ENCODE peak calls at places on chromosomes 4 and X, in five cellular contexts. P is right atrium auricular region, Y is stomach, G is right lobe of liver, R is mucosa of descending colon. Q is an unnamed sample. For H3K4me1, the result is how much of the 10 kb centered on the place peaks cover.

GRCh38 chrX:70479197-70479969 is 34.7 kb downstream of the DLG3 start:
- DNase-seq in P (no peak), Y (no peak), G (no peak), R (peak), Q (no peak)

GRCh38 chr4:24121395-24122175 is 231.7 kb upstream of the PPARGC1A start:
- DNase-seq in P (no peak), Y (no peak), G (no peak), R (no peak), Q (no peak)

GRCh38 chr4:176920694-176921093 is 128.0 kb upstream of the VEGFC start:
- DNase-seq in P (no peak), Y (no peak), G (no peak), R (no peak), Q (no peak)

GRCh38 chr4:57373971-57374370 is 263.8 kb upstream of the IGFBP7 start:
- DNase-seq in P (no peak), Y (no peak), G (no peak), R (no peak), Q (no peak)

GRCh38 chr4:88244821-88245579 is 39.4 kb downstream of the PPM1K start:
- DNase-seq in P (no peak), Y (no peak), G (no peak), R (peak), Q (no peak)

GRCh38 chrX:132415012-132415411 is 73.8 kb downstream of the MBNL3 start:
- DNase-seq in P (no peak), Y (no peak), G (no peak), R (no peak), Q (no peak)

GRCh38 chr4:185112104-185112503 is 31.0 kb upstream of the SLC25A4 start:
- DNase-seq in P (peak), Y (peak), G (no peak), R (no peak), Q (no peak)

GRCh38 chrX:9315086-9315485 is 149.8 kb upstream of the TBL1X start:
- DNase-seq in P (no peak), Y (no peak), G (no peak), R (no peak), Q (no peak)

GRCh38 chrX:67105758-67106116 is 438.1 kb upstream of the AR start:
- DNase-seq in P (no peak), Y (no peak), G (no peak), R (no peak), Q (no peak)

GRCh38 chr4:137471895-137472294 is 60.4 kb downstream of the PCDH18 start:
- DNase-seq in P (no peak), Y (no peak), G (no peak), R (no peak), Q (no peak)

GRCh38 chr4:14110407-14110806 is 482.9 kb upstream of the BOD1L1 start:
- DNase-seq in P (no peak), Y (no peak), G (no peak), R (no peak), Q (no peak)

GRCh38 chr4:173370130-173370476 is 651 bp upstream of the SAP30 start:
- DNase-seq in P (peak), Y (no peak), G (peak), R (no peak), Q (peak)

GRCh38 chrX:66015152-66015827 is 24.6 kb downstream of the VSIG4 start:
- DNase-seq in P (no peak), Y (no peak), G (peak), R (peak), Q (no peak)

GRCh38 chrX:80578518-80579105 is 158.4 kb downstream of the TENT5D start:
- DNase-seq in P (no peak), Y (no peak), G (no peak), R (no peak), Q (no peak)

GRCh38 chr4:83569967-83570366 is 34.1 kb downstream of the GPAT3 start:
- DNase-seq in P (no peak), Y (no peak), G (no peak), R (no peak), Q (no peak)

GRCh38 chr4:114922582-114922912 is 190.9 kb downstream of the NDST4 start:
- DNase-seq in P (no peak), Y (no peak), G (no peak), R (no peak), Q (no peak)

GRCh38 chr4:174277433-174277832 is 6.0 kb downstream of the FBXO8 start:
- DNase-seq in P (no peak), Y (no peak), G (no peak), R (no peak), Q (no peak)

GRCh38 chr4:7968262-7968896 is 28.7 kb upstream of the AFAP1 start:
- DNase-seq in P (no peak), Y (no peak), G (no peak), R (no peak), Q (no peak)

GRCh38 chr4:86615501-86615900 is 21.4 kb downstream of the PTPN13 start:
- DNase-seq in P (no peak), Y (no peak), G (no peak), R (no peak), Q (no peak)

GRCh38 chr4:86484241-86484640 is 109.9 kb upstream of the PTPN13 start:
- DNase-seq in P (no peak), Y (no peak), G (no peak), R (no peak), Q (no peak)

GRCh38 chr4:43853565-43854345 is 594.9 kb downstream of the KCTD8 start:
- DNase-seq in P (no peak), Y (no peak), G (no peak), R (no peak), Q (no peak)

GRCh38 chr4:41169256-41169655 is 45.1 kb downstream of the APBB2 start:
- DNase-seq in P (no peak), Y (no peak), G (no peak), R (no peak), Q (no peak)

GRCh38 chrX:22247169-22247568 is 25.5 kb upstream of the CBLL2 start:
- DNase-seq in P (no peak), Y (no peak), G (no peak), R (no peak), Q (no peak)

GRCh38 chr4:76373919-76374552 is 46.9 kb downstream of the CCDC158 start:
- DNase-seq in P (no peak), Y (no peak), G (peak), R (no peak), Q (no peak)

GRCh38 chr4:76197001-76197743 is 16.5 kb downstream of the SCARB2 start:
- DNase-seq in P (no peak), Y (no peak), G (no peak), R (no peak), Q (no peak)

GRCh38 chr4:68724922-68725321 is 54.5 kb upstream of the UGT2B15 start:
- DNase-seq in P (no peak), Y (no peak), G (no peak), R (no peak), Q (no peak)

GRCh38 chr4:40194602-40195161 is 2.1 kb upstream of the RHOH start:
- DNase-seq in P (no peak), Y (no peak), G (no peak), R (peak), Q (no peak)

GRCh38 chr4:16794816-16795445 is 103.5 kb downstream of the LDB2 start:
- DNase-seq in P (peak), Y (peak), G (peak), R (peak), Q (no peak)

GRCh38 chrX:130120746-130121504 is 10.6 kb upstream of the ELF4 start:
- DNase-seq in P (peak), Y (peak), G (peak), R (peak), Q (peak)

GRCh38 chrX:110964761-110965160 is 131.2 kb upstream of the PAK3 start:
- DNase-seq in P (no peak), Y (peak), G (no peak), R (no peak), Q (no peak)

DNA sequence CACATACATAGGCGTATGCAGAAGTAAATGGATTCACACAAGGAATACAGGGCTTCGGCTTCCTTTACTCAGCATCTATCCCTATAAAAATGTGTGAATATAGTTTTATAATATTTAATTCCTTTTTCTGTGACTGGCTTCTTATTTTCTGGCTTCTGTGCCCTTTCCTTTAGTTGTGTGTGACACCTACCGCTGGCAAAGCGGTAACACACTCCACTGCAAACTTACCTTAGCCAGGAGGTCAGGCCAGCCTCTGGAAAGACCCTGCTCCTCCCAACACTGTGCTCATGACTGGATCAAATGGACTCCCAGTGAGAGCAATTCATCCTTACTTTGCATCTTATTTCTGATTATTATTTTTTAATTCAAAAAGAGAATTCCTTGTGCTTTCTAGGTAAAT is 244.2 kb downstream of the ANK2 start:
- DNase-seq in P (no peak), Y (no peak), G (no peak), R (no peak), Q (no peak)
- H3K4me1 ChIP-seq in P (under half), Y (under half), G (under half), R (under half), Q (under half)

DNA sequence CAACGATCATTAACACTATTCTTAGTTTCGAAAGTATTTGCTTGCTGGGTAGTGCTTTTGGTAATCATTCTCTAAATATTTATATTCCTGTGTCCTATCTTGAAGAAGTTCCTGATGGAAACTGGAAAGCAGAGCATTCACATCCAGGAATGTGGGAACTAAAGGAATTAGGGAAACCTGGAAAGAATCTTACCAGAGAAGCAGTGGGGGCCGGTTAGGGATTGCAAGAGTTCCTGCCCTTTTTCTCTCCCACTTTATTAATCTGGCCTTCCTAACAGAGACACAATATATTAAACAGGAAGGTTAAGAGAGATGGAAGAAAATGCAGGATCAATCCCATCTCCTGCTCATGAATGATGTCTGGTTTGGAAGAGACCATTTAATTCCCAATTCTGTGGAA is 52.1 kb downstream of the C4orf51 start:
- DNase-seq in P (no peak), Y (no peak), G (no peak), R (no peak), Q (no peak)
- H3K4me3 ChIP-seq in P (peak), Y (peak), G (peak), R (no peak), Q (peak)

GRCh38 chrX:8189096-8189830 is 18.2 kb upstream of the VCX2 start:
- DNase-seq in P (no peak), Y (no peak), G (no peak), R (no peak), Q (no peak)

GRCh38 chrX:8190341-8190830 is 19.3 kb upstream of the VCX2 start:
- DNase-seq in P (no peak), Y (no peak), G (no peak), R (no peak), Q (no peak)

GRCh38 chrX:8192276-8192675 is 21.2 kb upstream of the VCX2 start:
- DNase-seq in P (no peak), Y (no peak), G (no peak), R (no peak), Q (no peak)

GRCh38 chrX:8191022-8191421 is 20.0 kb upstream of the VCX2 start:
- DNase-seq in P (no peak), Y (no peak), G (no peak), R (peak), Q (peak)

GRCh38 chrX:8194216-8194615 is 23.1 kb upstream of the VCX2 start:
- DNase-seq in P (no peak), Y (no peak), G (no peak), R (no peak), Q (no peak)
- H3K4me1 ChIP-seq in P (under half), Y (under half), G (under half), R (under half), Q (under half)

GRCh38 chrX:108732630-108733321 is 3.6 kb downstream of the IRS4 start:
- DNase-seq in P (no peak), Y (no peak), G (no peak), R (no peak), Q (no peak)
- H3K4me3 ChIP-seq in P (no peak), Y (peak), G (no peak), R (no peak), Q (no peak)

DNA sequence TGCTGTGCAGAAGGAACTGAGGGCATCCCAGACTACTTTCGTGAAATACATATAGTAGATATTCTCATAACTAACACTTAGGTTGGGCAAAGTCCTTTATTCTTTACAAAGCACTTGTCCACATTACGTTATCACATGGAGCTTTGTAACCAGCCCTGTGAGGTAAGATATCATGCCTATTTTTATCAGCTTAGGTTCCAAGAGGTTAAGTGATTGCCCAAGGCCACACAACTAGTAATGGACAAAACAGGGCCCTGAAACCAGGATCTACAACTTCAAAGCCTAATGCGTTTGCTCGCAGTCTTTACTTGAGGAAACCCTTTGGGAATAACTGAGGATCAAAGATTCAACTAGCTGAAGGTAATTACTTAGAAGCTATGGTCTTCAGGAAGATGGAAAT is 261.5 kb downstream of the GPC3 start:
- DNase-seq in P (no peak), Y (no peak), G (no peak), R (no peak), Q (no peak)
- H3K4me1 ChIP-seq in P (under half), Y (under half), G (under half), R (under half), Q (under half)

DNA sequence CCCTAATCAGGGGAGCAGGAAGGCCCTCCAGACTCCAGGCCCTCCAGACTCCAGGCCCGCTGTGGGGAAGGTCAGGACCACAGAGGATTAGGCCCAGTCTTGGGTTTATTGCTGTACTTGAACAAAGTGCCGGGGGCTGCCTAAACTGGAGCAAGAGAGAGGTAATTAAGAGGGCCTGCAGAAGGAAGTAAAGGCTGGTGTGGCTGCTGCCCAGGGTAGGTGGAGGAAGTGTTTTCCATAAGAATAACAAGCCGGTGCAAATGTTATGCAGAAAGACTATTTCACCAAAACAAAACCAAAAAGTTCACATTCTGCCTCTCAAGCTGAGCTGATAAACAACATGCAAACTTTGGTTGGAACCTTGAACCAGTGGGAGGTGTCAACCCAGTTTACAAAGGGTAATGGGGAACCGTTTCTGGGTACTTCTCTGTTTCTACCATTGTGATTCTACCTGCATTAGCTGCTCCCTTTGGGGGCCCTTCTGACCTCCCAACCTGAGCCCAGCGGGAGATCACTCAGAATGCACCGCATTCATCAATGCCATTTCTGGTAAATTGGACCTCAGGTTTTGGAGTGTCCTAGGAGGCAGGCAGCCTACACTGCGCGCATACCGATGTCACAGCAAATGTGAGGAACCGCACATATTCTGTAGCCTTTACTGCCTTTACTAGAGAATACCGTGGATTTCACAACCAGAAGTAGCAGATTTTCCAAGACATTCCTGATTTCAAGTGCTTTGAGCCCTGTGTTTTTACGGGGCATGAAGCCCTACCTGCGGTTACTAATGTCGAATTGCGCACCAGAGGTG is 59.7 kb upstream of the BCOR start:
- DNase-seq in P (no peak), Y (no peak), G (peak), R (no peak), Q (no peak)
- H3K4me3 ChIP-seq in P (peak), Y (peak), G (peak), R (no peak), Q (peak)

GRCh38 chr4:152256996-152257395 is 278.9 kb downstream of the FBXW7 start:
- DNase-seq in P (no peak), Y (no peak), G (no peak), R (no peak), Q (no peak)
- H3K4me1 ChIP-seq in P (under half), Y (under half), G (under half), R (under half), Q (under half)

GRCh38 chr4:36237366-36238353 is 6.7 kb downstream of the ARAP2 start:
- DNase-seq in P (no peak), Y (no peak), G (no peak), R (no peak), Q (no peak)

GRCh38 chr4:36242629-36243354 is 1.5 kb downstream of the ARAP2 start:
- DNase-seq in P (no peak), Y (no peak), G (no peak), R (peak), Q (no peak)

GRCh38 chr4:36244257-36245084 is at the start of gene ARAP2:
- DNase-seq in P (peak), Y (peak), G (peak), R (peak), Q (peak)

GRCh38 chr4:36243355-36244256 is 708 bp downstream of the ARAP2 start:
- DNase-seq in P (peak), Y (peak), G (no peak), R (peak), Q (peak)

DNA sequence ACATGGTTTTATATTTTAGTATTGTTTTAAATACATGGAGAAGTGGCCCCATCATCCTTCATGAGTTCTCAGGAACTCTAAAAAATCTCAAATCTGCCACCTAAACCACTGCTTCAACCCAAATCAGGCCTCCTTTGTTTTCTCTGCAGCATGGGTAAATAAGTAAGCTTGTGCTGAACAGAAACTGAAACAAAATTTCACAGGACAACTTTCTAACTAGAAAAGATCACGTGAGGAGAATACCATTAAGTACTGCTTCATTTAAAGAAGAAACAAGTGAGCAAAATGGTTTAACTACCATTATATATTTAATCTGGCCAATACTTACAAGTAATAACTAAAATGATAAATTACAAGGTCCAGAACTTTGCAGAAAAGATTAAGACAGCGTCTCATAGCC is 2.5 kb downstream of the ARAP2 start:
- DNase-seq in P (no peak), Y (no peak), G (no peak), R (no peak), Q (no peak)
- H3K4me3 ChIP-seq in P (peak), Y (peak), G (peak), R (no peak), Q (peak)

DNA sequence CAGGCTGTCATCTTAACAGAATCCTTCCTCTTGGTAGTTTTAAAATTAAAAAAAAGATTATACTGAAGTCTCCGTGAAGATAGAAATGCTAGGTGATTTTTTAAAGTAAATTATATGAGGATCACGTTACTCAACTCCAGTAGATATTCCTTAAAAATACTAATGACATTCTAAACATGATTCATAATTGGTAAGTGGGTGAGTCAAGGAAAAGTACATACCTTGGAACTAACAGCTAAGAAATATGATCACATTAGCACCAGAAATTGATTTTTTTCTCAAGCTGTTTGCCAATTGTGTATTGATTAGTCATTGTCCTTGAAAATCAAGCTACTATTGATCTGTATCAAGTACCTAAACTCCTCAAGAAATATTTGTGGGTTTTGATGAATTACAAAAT is 362.6 kb upstream of the PPP1R2C start:
- DNase-seq in P (no peak), Y (no peak), G (no peak), R (no peak), Q (no peak)
- H3K4me1 ChIP-seq in P (under half), Y (under half), G (under half), R (under half), Q (under half)